ENCODE peak calls at places on chromosome 12, in ten cellular contexts. One of them, this sample, is unnamed.

GRCh38 chr12:5439333-5439732 is 7.4 kb downstream of the NTF3 start:
- DNase-seq in WERI-Rb-1: no peak
- DNase-seq in H9: no peak
- DNase-seq in GM12865: no peak
- DNase-seq in tibial nerve: no peak
- DNase-seq in bronchial epithelial cell: no peak
- DNase-seq in GM13976: no peak
- DNase-seq in mucosa of descending colon: peak
- DNase-seq in endodermal cell: no peak
- DNase-seq in NB4: no peak
- DNase-seq in this sample: no peak

GRCh38 chr12:69348162-69348938 is at the start of gene LYZ:
- DNase-seq in WERI-Rb-1: no peak
- DNase-seq in H9: no peak
- DNase-seq in GM12865: no peak
- DNase-seq in tibial nerve: no peak
- DNase-seq in bronchial epithelial cell: no peak
- DNase-seq in GM13976: no peak
- DNase-seq in mucosa of descending colon: no peak
- DNase-seq in endodermal cell: no peak
- DNase-seq in NB4: peak
- DNase-seq in this sample: no peak

GRCh38 chr12:93245543-93245942 is 132.2 kb upstream of the NUDT4 start:
- DNase-seq in WERI-Rb-1: no peak
- DNase-seq in H9: no peak
- DNase-seq in GM12865: peak
- DNase-seq in tibial nerve: no peak
- DNase-seq in bronchial epithelial cell: no peak
- DNase-seq in GM13976: peak
- DNase-seq in mucosa of descending colon: no peak
- DNase-seq in endodermal cell: peak
- DNase-seq in NB4: no peak
- DNase-seq in this sample: peak

GRCh38 chr12:71562681-71563595 is 100.7 kb downstream of the ZFC3H1 start:
- DNase-seq in WERI-Rb-1: no peak
- DNase-seq in H9: no peak
- DNase-seq in GM12865: no peak
- DNase-seq in tibial nerve: no peak
- DNase-seq in bronchial epithelial cell: no peak
- DNase-seq in GM13976: no peak
- DNase-seq in mucosa of descending colon: no peak
- DNase-seq in endodermal cell: no peak
- DNase-seq in NB4: no peak
- DNase-seq in this sample: no peak

GRCh38 chr12:75837700-75838099 is 193.9 kb downstream of the PHLDA1 start:
- DNase-seq in WERI-Rb-1: peak
- DNase-seq in H9: no peak
- DNase-seq in GM12865: no peak
- DNase-seq in tibial nerve: no peak
- DNase-seq in bronchial epithelial cell: no peak
- DNase-seq in GM13976: no peak
- DNase-seq in mucosa of descending colon: no peak
- DNase-seq in endodermal cell: no peak
- DNase-seq in NB4: no peak
- DNase-seq in this sample: no peak

GRCh38 chr12:12190087-12190809 is 76.6 kb downstream of the LRP6 start:
- DNase-seq in WERI-Rb-1: no peak
- DNase-seq in H9: no peak
- DNase-seq in GM12865: no peak
- DNase-seq in tibial nerve: no peak
- DNase-seq in bronchial epithelial cell: peak
- DNase-seq in GM13976: no peak
- DNase-seq in mucosa of descending colon: no peak
- DNase-seq in endodermal cell: no peak
- DNase-seq in NB4: no peak
- DNase-seq in this sample: no peak

GRCh38 chr12:88300931-88301330 is 158.8 kb downstream of the TMTC3 start:
- DNase-seq in WERI-Rb-1: no peak
- DNase-seq in H9: no peak
- DNase-seq in GM12865: no peak
- DNase-seq in tibial nerve: no peak
- DNase-seq in bronchial epithelial cell: no peak
- DNase-seq in GM13976: no peak
- DNase-seq in mucosa of descending colon: no peak
- DNase-seq in endodermal cell: no peak
- DNase-seq in NB4: no peak
- DNase-seq in this sample: no peak

GRCh38 chr12:54398995-54399793 is 14.7 kb upstream of the ZNF385A start:
- DNase-seq in WERI-Rb-1: peak
- DNase-seq in H9: peak
- DNase-seq in GM12865: peak
- DNase-seq in tibial nerve: peak
- DNase-seq in bronchial epithelial cell: peak
- DNase-seq in GM13976: peak
- DNase-seq in mucosa of descending colon: peak
- DNase-seq in endodermal cell: peak
- DNase-seq in NB4: peak
- DNase-seq in this sample: peak

GRCh38 chr12:57840701-57841100 is 5.8 kb downstream of the CTDSP2 start:
- DNase-seq in WERI-Rb-1: no peak
- DNase-seq in H9: no peak
- DNase-seq in GM12865: no peak
- DNase-seq in tibial nerve: no peak
- DNase-seq in bronchial epithelial cell: no peak
- DNase-seq in GM13976: no peak
- DNase-seq in mucosa of descending colon: peak
- DNase-seq in endodermal cell: no peak
- DNase-seq in NB4: no peak
- DNase-seq in this sample: no peak

GRCh38 chr12:4960030-4960429 is 50.3 kb downstream of the KCNA1 start:
- DNase-seq in WERI-Rb-1: no peak
- DNase-seq in H9: no peak
- DNase-seq in GM12865: no peak
- DNase-seq in tibial nerve: no peak
- DNase-seq in bronchial epithelial cell: no peak
- DNase-seq in GM13976: no peak
- DNase-seq in mucosa of descending colon: no peak
- DNase-seq in endodermal cell: peak
- DNase-seq in NB4: no peak
- DNase-seq in this sample: no peak

GRCh38 chr12:130644124-130644523 is 72.0 kb downstream of the RIMBP2 start:
- DNase-seq in WERI-Rb-1: peak
- DNase-seq in H9: no peak
- DNase-seq in GM12865: no peak
- DNase-seq in tibial nerve: no peak
- DNase-seq in bronchial epithelial cell: no peak
- DNase-seq in GM13976: no peak
- DNase-seq in mucosa of descending colon: no peak
- DNase-seq in endodermal cell: no peak
- DNase-seq in NB4: no peak
- DNase-seq in this sample: no peak

DNA sequence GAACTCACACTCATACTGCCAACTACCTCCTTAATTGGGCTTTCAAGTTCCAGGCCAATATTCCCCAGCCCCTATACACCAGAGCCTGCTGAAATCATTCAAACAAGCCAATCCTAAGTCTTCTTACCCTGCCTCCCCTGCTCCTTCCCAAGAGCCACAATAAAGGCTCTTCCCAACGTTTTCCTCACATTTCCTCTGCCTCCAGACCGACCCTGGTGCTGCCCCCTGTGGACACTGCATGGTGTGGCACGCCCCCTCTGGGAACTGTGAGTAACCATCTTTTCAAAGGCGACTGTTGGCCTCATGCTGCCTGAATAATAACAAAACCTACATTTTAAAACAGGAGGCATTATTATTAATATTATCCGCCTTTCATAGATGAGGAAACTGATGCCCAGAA is 111.6 kb upstream of the NOS1 start:
- DNase-seq in WERI-Rb-1: peak
- DNase-seq in H9: peak
- DNase-seq in GM12865: no peak
- DNase-seq in tibial nerve: no peak
- DNase-seq in bronchial epithelial cell: no peak
- DNase-seq in GM13976: no peak
- DNase-seq in mucosa of descending colon: peak
- DNase-seq in endodermal cell: peak
- DNase-seq in NB4: no peak
- DNase-seq in this sample: no peak
- TF ChIP-seq CTCF in WERI-Rb-1: peak
- TF ChIP-seq CTCF in H9: peak
- TF ChIP-seq CTCF in GM12865: peak
- TF ChIP-seq CTCF in tibial nerve: no peak
- TF ChIP-seq CTCF in bronchial epithelial cell: no peak
- TF ChIP-seq CTCF in GM13976: peak
- TF ChIP-seq CTCF in mucosa of descending colon: no peak
- TF ChIP-seq CTCF in endodermal cell: peak
- TF ChIP-seq CTCF in NB4: peak
- TF ChIP-seq CTCF in this sample: peak

GRCh38 chr12:114659084-114659483 is 24.9 kb downstream of the TBX3 start:
- DNase-seq in WERI-Rb-1: no peak
- DNase-seq in H9: no peak
- DNase-seq in GM12865: no peak
- DNase-seq in tibial nerve: no peak
- DNase-seq in bronchial epithelial cell: no peak
- DNase-seq in GM13976: no peak
- DNase-seq in mucosa of descending colon: no peak
- DNase-seq in endodermal cell: peak
- DNase-seq in NB4: no peak
- DNase-seq in this sample: no peak

GRCh38 chr12:114657597-114657920 is 26.4 kb downstream of the TBX3 start:
- DNase-seq in WERI-Rb-1: no peak
- DNase-seq in H9: no peak
- DNase-seq in GM12865: no peak
- DNase-seq in tibial nerve: no peak
- DNase-seq in bronchial epithelial cell: no peak
- DNase-seq in GM13976: no peak
- DNase-seq in mucosa of descending colon: no peak
- DNase-seq in endodermal cell: peak
- DNase-seq in NB4: no peak
- DNase-seq in this sample: no peak

GRCh38 chr12:114658002-114658441 is 26.0 kb downstream of the TBX3 start:
- DNase-seq in WERI-Rb-1: no peak
- DNase-seq in H9: no peak
- DNase-seq in GM12865: no peak
- DNase-seq in tibial nerve: no peak
- DNase-seq in bronchial epithelial cell: no peak
- DNase-seq in GM13976: no peak
- DNase-seq in mucosa of descending colon: no peak
- DNase-seq in endodermal cell: peak
- DNase-seq in NB4: no peak
- DNase-seq in this sample: no peak

GRCh38 chr12:114656906-114657596 is 26.9 kb downstream of the TBX3 start:
- DNase-seq in WERI-Rb-1: no peak
- DNase-seq in H9: peak
- DNase-seq in GM12865: no peak
- DNase-seq in tibial nerve: no peak
- DNase-seq in bronchial epithelial cell: no peak
- DNase-seq in GM13976: no peak
- DNase-seq in mucosa of descending colon: no peak
- DNase-seq in endodermal cell: peak
- DNase-seq in NB4: no peak
- DNase-seq in this sample: no peak

GRCh38 chr12:114655934-114656697 is 27.9 kb downstream of the TBX3 start:
- DNase-seq in WERI-Rb-1: no peak
- DNase-seq in H9: no peak
- DNase-seq in GM12865: no peak
- DNase-seq in tibial nerve: no peak
- DNase-seq in bronchial epithelial cell: no peak
- DNase-seq in GM13976: no peak
- DNase-seq in mucosa of descending colon: no peak
- DNase-seq in endodermal cell: peak
- DNase-seq in NB4: no peak
- DNase-seq in this sample: no peak
- TF ChIP-seq CTCF in WERI-Rb-1: no peak
- TF ChIP-seq CTCF in H9: no peak
- TF ChIP-seq CTCF in GM12865: no peak
- TF ChIP-seq CTCF in tibial nerve: no peak
- TF ChIP-seq CTCF in bronchial epithelial cell: no peak
- TF ChIP-seq CTCF in GM13976: no peak
- TF ChIP-seq CTCF in mucosa of descending colon: no peak
- TF ChIP-seq CTCF in endodermal cell: no peak
- TF ChIP-seq CTCF in NB4: no peak
- TF ChIP-seq CTCF in this sample: no peak

GRCh38 chr12:1540690-1541089 is 53.7 kb downstream of the FBXL14 start:
- DNase-seq in WERI-Rb-1: no peak
- DNase-seq in H9: no peak
- DNase-seq in GM12865: no peak
- DNase-seq in tibial nerve: no peak
- DNase-seq in bronchial epithelial cell: peak
- DNase-seq in GM13976: no peak
- DNase-seq in mucosa of descending colon: no peak
- DNase-seq in endodermal cell: no peak
- DNase-seq in NB4: no peak
- DNase-seq in this sample: no peak

GRCh38 chr12:1542599-1542998 is 51.8 kb downstream of the FBXL14 start:
- DNase-seq in WERI-Rb-1: no peak
- DNase-seq in H9: no peak
- DNase-seq in GM12865: no peak
- DNase-seq in tibial nerve: no peak
- DNase-seq in bronchial epithelial cell: no peak
- DNase-seq in GM13976: no peak
- DNase-seq in mucosa of descending colon: no peak
- DNase-seq in endodermal cell: no peak
- DNase-seq in NB4: peak
- DNase-seq in this sample: no peak

GRCh38 chr12:1546931-1547640 is 47.3 kb downstream of the FBXL14 start:
- DNase-seq in WERI-Rb-1: no peak
- DNase-seq in H9: no peak
- DNase-seq in GM12865: no peak
- DNase-seq in tibial nerve: no peak
- DNase-seq in bronchial epithelial cell: no peak
- DNase-seq in GM13976: no peak
- DNase-seq in mucosa of descending colon: no peak
- DNase-seq in endodermal cell: peak
- DNase-seq in NB4: no peak
- DNase-seq in this sample: no peak

GRCh38 chr12:1544991-1545700 is 49.2 kb downstream of the FBXL14 start:
- DNase-seq in WERI-Rb-1: no peak
- DNase-seq in H9: no peak
- DNase-seq in GM12865: no peak
- DNase-seq in tibial nerve: no peak
- DNase-seq in bronchial epithelial cell: peak
- DNase-seq in GM13976: no peak
- DNase-seq in mucosa of descending colon: no peak
- DNase-seq in endodermal cell: peak
- DNase-seq in NB4: peak
- DNase-seq in this sample: no peak
- TF ChIP-seq CTCF in WERI-Rb-1: no peak
- TF ChIP-seq CTCF in H9: peak
- TF ChIP-seq CTCF in GM12865: no peak
- TF ChIP-seq CTCF in tibial nerve: peak
- TF ChIP-seq CTCF in bronchial epithelial cell: peak
- TF ChIP-seq CTCF in GM13976: no peak
- TF ChIP-seq CTCF in mucosa of descending colon: no peak
- TF ChIP-seq CTCF in endodermal cell: peak
- TF ChIP-seq CTCF in NB4: peak
- TF ChIP-seq CTCF in this sample: no peak

DNA sequence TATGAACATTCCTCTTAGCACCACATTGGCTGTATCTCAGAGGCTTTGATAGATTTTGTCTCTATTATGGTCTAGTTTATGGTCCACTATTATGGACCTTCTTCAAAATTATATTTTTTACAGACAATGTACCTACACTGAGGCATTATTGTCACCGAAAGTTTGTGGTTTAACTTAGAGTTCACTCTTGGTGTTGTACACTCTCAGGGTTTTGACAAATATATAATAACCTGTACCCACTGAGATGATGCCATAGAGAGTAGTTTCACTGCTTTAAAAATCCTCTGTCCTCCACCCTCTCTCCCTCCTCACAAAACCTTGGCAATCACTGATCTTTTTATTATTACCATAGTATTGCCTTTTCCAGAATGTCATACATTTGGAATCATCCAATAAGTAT is 528.2 kb downstream of the SLC6A15 start:
- DNase-seq in WERI-Rb-1: no peak
- DNase-seq in H9: no peak
- DNase-seq in GM12865: no peak
- DNase-seq in tibial nerve: no peak
- DNase-seq in bronchial epithelial cell: no peak
- DNase-seq in GM13976: no peak
- DNase-seq in mucosa of descending colon: no peak
- DNase-seq in endodermal cell: no peak
- DNase-seq in NB4: no peak
- DNase-seq in this sample: no peak
- TF ChIP-seq CTCF in WERI-Rb-1: no peak
- TF ChIP-seq CTCF in H9: no peak
- TF ChIP-seq CTCF in GM12865: no peak
- TF ChIP-seq CTCF in tibial nerve: no peak
- TF ChIP-seq CTCF in bronchial epithelial cell: no peak
- TF ChIP-seq CTCF in GM13976: no peak
- TF ChIP-seq CTCF in mucosa of descending colon: no peak
- TF ChIP-seq CTCF in endodermal cell: no peak
- TF ChIP-seq CTCF in NB4: no peak
- TF ChIP-seq CTCF in this sample: no peak

This sample was measured in activated CD8-positive, alpha-beta T cell treated with anti-CD3 and anti-CD28 coated beads for 36 hours.